ENCODE peak calls at places on chromosomes 11 and 22, in seven cellular contexts. L is sigmoid colon, J is pancreas, H is heart left ventricle, V is WERI-Rb-1, E is stomach, Z is cardiac muscle cell. F is an unnamed sample. For H3K27me3, the result is how much of the 10 kb centered on the place peaks cover.

GRCh38 chr11:3156282-3156660 is 8.8 kb downstream of the OSBPL5 start:
- DNase-seq in L (peak), J (no peak), H (peak), V (no peak), E (no peak), Z (no peak), F (no peak)

GRCh38 chr11:15379483-15379882 is 264.8 kb downstream of the INSC start:
- DNase-seq in L (no peak), J (no peak), H (no peak), V (no peak), E (no peak), Z (no peak), F (no peak)

GRCh38 chr11:125586618-125587017 is 6.0 kb upstream of the STT3A start:
- DNase-seq in L (no peak), J (no peak), H (no peak), V (no peak), E (no peak), Z (no peak), F (no peak)

GRCh38 chr11:66438504-66439466 is at the start of gene MRPL11:
- DNase-seq in L (peak), J (peak), H (peak), V (peak), E (peak), Z (peak), F (peak)

GRCh38 chr22:17121235-17122195 is at the start of gene TMEM121B:
- DNase-seq in L (peak), J (peak), H (peak), V (peak), E (peak), Z (peak), F (peak)

GRCh38 chr11:118434123-118434552 is 2.2 kb upstream of the KMT2A start:
- DNase-seq in L (no peak), J (no peak), H (no peak), V (no peak), E (no peak), Z (no peak), F (no peak)

GRCh38 chr11:106594751-106595351 is 423.4 kb downstream of the GUCY1A2 start:
- DNase-seq in L (no peak), J (no peak), H (no peak), V (no peak), E (no peak), Z (no peak), F (no peak)

GRCh38 chr11:113664981-113665710 is 41.0 kb downstream of the TMPRSS5 start:
- DNase-seq in L (no peak), J (no peak), H (no peak), V (no peak), E (peak), Z (no peak), F (no peak)

GRCh38 chr11:66317322-66317765 is 500 bp upstream of the CD248 start:
- DNase-seq in L (peak), J (no peak), H (peak), V (no peak), E (no peak), Z (peak), F (peak)

GRCh38 chr11:69699213-69699612 is 4.6 kb downstream of the FGF19 start:
- DNase-seq in L (peak), J (no peak), H (peak), V (peak), E (no peak), Z (no peak), F (peak)

GRCh38 chr11:126113515-126113957 is 50.9 kb upstream of the CDON start:
- DNase-seq in L (peak), J (peak), H (peak), V (peak), E (peak), Z (peak), F (peak)

GRCh38 chr11:67114275-67114896 is 4.7 kb upstream of the KDM2A start:
- DNase-seq in L (no peak), J (no peak), H (no peak), V (no peak), E (no peak), Z (no peak), F (no peak)

GRCh38 chr11:11758603-11759196 is 83.1 kb upstream of the USP47 start:
- DNase-seq in L (no peak), J (no peak), H (no peak), V (no peak), E (no peak), Z (no peak), F (no peak)

GRCh38 chr11:126214446-126215240 is 3.1 kb downstream of the FAM118B start:
- DNase-seq in L (no peak), J (no peak), H (no peak), V (no peak), E (peak), Z (no peak), F (no peak)

GRCh38 chr22:37472418-37473006 is 13.7 kb downstream of the MFNG start:
- DNase-seq in L (no peak), J (no peak), H (no peak), V (peak), E (peak), Z (peak), F (no peak)

GRCh38 chr11:47723041-47723440 is 7.9 kb upstream of the AGBL2 start:
- DNase-seq in L (no peak), J (no peak), H (no peak), V (no peak), E (no peak), Z (no peak), F (no peak)

GRCh38 chr11:36352919-36353318 is 56.8 kb downstream of the PRR5L start:
- DNase-seq in L (no peak), J (no peak), H (no peak), V (no peak), E (no peak), Z (no peak), F (no peak)

GRCh38 chr22:19974233-19974861 is 32.7 kb upstream of the TXNRD2 start:
- DNase-seq in L (no peak), J (peak), H (no peak), V (peak), E (peak), Z (peak), F (no peak)

GRCh38 chr11:111336582-111337256 is 38.4 kb downstream of the POU2AF3 start:
- DNase-seq in L (no peak), J (no peak), H (no peak), V (no peak), E (no peak), Z (no peak), F (no peak)

GRCh38 chr22:39941661-39942060 is 18.5 kb upstream of the TMA7B start:
- DNase-seq in L (no peak), J (no peak), H (no peak), V (no peak), E (no peak), Z (no peak), F (no peak)

GRCh38 chr11:103676413-103676812 is 360.0 kb upstream of the DDI1 start:
- DNase-seq in L (no peak), J (no peak), H (no peak), V (no peak), E (no peak), Z (no peak), F (no peak)

GRCh38 chr11:79241842-79242241 is 199.0 kb downstream of the TENM4 start:
- DNase-seq in L (no peak), J (no peak), H (no peak), V (no peak), E (no peak), Z (no peak), F (no peak)

GRCh38 chr22:27630754-27631153 is 170.8 kb downstream of the MN1 start:
- DNase-seq in L (no peak), J (no peak), H (no peak), V (no peak), E (no peak), Z (no peak), F (no peak)
- H3K27ac ChIP-seq in L (no peak), J (no peak), H (no peak), V (no peak), E (no peak), Z (no peak), F (no peak)

GRCh38 chr11:20595101-20595500 is 4.3 kb upstream of the SLC6A5 start:
- DNase-seq in L (no peak), J (no peak), H (no peak), V (no peak), E (no peak), Z (no peak), F (no peak)
- H3K27me3 ChIP-seq in L (under half), J (under half), H (half or more), V (under half), E (under half), Z (half or more), F (half or more)

DNA sequence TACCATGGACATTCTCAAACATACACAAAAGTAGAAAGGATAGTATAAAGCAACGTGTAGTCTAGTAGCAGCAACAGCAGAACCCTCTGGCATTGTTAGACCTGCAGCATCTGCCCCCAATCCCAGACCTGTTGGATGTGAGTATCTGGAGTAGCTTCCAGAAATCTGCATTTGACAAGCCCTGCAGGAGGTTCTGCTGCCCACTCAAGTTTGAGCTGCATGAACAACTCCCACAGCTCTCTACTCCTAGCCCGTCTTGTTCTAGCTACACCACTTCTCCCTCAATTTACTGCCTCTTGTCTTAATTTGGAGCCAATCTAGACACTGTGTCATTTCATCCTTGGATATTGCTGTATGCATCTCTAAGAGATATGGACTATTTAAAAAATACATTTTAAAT is 428.7 kb downstream of the MIAT start:
- DNase-seq in L (no peak), J (no peak), H (no peak), V (no peak), E (no peak), Z (no peak), F (no peak)
- H3K27ac ChIP-seq in L (no peak), J (no peak), H (no peak), V (no peak), E (no peak), Z (no peak), F (no peak)

DNA sequence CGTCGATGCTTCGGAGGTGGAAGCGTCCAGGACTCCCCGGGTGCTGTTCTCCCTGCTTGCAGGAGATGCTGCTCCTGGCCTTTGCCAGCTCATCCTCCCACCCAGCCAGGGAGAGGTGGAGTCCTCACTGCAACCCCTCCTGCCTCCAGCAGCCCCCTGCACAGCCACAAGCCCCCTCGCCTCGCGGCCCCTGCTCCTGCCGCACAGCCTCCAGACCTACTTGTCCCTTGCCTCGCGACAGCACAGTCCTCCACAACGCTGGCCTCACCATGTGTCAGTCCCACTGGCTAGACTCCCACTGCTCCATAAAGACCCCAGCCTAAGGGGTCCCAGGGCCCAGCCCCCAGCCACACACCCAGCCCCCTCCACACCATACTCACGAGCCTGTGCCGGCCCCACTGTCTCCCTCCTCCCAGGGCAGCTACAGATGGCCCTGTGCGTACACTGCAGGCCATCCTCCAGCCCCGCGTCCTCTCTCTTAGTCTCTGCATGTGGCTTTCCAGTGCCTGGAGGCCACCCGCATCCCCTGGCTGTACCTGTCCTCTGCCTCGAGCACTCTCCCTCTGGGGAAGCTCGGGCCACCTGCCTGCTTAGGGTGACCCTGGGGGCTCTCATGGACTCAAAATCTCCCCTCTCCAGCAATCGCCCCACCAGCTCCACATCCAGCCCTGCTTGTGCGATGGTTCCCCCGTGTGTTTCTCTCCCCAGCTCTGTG is 91.5 kb downstream of the CELSR1 start:
- DNase-seq in L (no peak), J (no peak), H (no peak), V (no peak), E (no peak), Z (no peak), F (no peak)
- H3K27me3 ChIP-seq in L (under half), J (under half), H (under half), V (under half), E (under half), Z (under half), F (under half)

F was measured in upper lobe of right lung.